ENCODE peak calls at places on chromosomes 5 and 9, in seven cellular contexts. P is A549; J is PC-9; T is HTR-8/SVneo; A is effector memory CD4-positive, alpha-beta T cell; S is T-cell; B is GM23248. D is an unnamed sample.

GRCh38 chr9:37167456-37167855 is 47.1 kb downstream of the ZCCHC7 start:
- DNase-seq in P (no peak), J (no peak), T (no peak), A (no peak), S (no peak), B (peak), D (no peak)

GRCh38 chr5:75612211-75612579 is 942 bp downstream of the ANKDD1B start:
- DNase-seq in P (no peak), J (no peak), T (no peak), A (no peak), S (no peak), B (no peak), D (no peak)

GRCh38 chr5:87113848-87114247 is 153.8 kb upstream of the RASA1 start:
- DNase-seq in P (no peak), J (no peak), T (peak), A (no peak), S (no peak), B (peak), D (peak)

GRCh38 chr5:122493091-122493775 is 181.2 kb downstream of the SNCAIP start:
- DNase-seq in P (no peak), J (no peak), T (no peak), A (no peak), S (no peak), B (no peak), D (no peak)

GRCh38 chr9:134235366-134235765 is 71.0 kb upstream of the RNU6ATAC start:
- DNase-seq in P (no peak), J (no peak), T (no peak), A (no peak), S (no peak), B (peak), D (no peak)

GRCh38 chr5:152125806-152126205 is 201.2 kb upstream of the GLRA1 start:
- DNase-seq in P (no peak), J (no peak), T (no peak), A (no peak), S (no peak), B (no peak), D (no peak)

GRCh38 chr9:36924071-36924470 is 110.0 kb downstream of the PAX5 start:
- DNase-seq in P (peak), J (peak), T (peak), A (no peak), S (no peak), B (peak), D (peak)

GRCh38 chr5:77844408-77845272 is 68.5 kb upstream of the TBCA start:
- DNase-seq in P (no peak), J (no peak), T (no peak), A (no peak), S (no peak), B (peak), D (no peak)

GRCh38 chr9:17349816-17350215 is 215.0 kb downstream of the CNTLN start:
- DNase-seq in P (no peak), J (no peak), T (no peak), A (no peak), S (no peak), B (peak), D (no peak)

GRCh38 chr5:57896596-57896995 is 414.0 kb upstream of the ACTBL2 start:
- DNase-seq in P (no peak), J (no peak), T (no peak), A (no peak), S (no peak), B (peak), D (no peak)

GRCh38 chr5:142770650-142771609 is 753 bp downstream of the ARHGAP26 start:
- DNase-seq in P (peak), J (peak), T (peak), A (peak), S (peak), B (peak), D (peak)

GRCh38 chr9:126326228-126327015 is at the start of gene MVB12B:
- DNase-seq in P (peak), J (no peak), T (peak), A (peak), S (peak), B (peak), D (no peak)

GRCh38 chr9:72786948-72787347 is 165.9 kb downstream of the ALDH1A1 start:
- DNase-seq in P (no peak), J (no peak), T (no peak), A (no peak), S (no peak), B (no peak), D (no peak)

GRCh38 chr5:173753307-173754168 is 134.6 kb upstream of the CPEB4 start:
- DNase-seq in P (no peak), J (no peak), T (peak), A (no peak), S (no peak), B (no peak), D (no peak)

GRCh38 chr5:41392016-41392415 is 118.4 kb downstream of the PLCXD3 start:
- DNase-seq in P (no peak), J (peak), T (no peak), A (no peak), S (no peak), B (no peak), D (no peak)

GRCh38 chr5:175617447-175617846 is 40.4 kb upstream of the HRH2 start:
- DNase-seq in P (no peak), J (no peak), T (no peak), A (no peak), S (no peak), B (no peak), D (no peak)

GRCh38 chr9:21708225-21708624 is 94.2 kb upstream of the MTAP start:
- DNase-seq in P (no peak), J (no peak), T (no peak), A (no peak), S (no peak), B (peak), D (no peak)

GRCh38 chr5:71783891-71784290 is 64.8 kb downstream of the CARTPT start:
- DNase-seq in P (no peak), J (no peak), T (no peak), A (no peak), S (no peak), B (no peak), D (no peak)

GRCh38 chr9:113536483-113537226 is 73.1 kb downstream of the RGS3 start:
- DNase-seq in P (no peak), J (no peak), T (no peak), A (no peak), S (no peak), B (no peak), D (no peak)

GRCh38 chr9:133823189-133824105 is 85.3 kb upstream of the SARDH start:
- DNase-seq in P (no peak), J (no peak), T (no peak), A (no peak), S (no peak), B (no peak), D (no peak)

GRCh38 chr9:134060546-134060945 is 7.3 kb downstream of the BRD3 start:
- DNase-seq in P (no peak), J (no peak), T (no peak), A (no peak), S (no peak), B (no peak), D (no peak)

GRCh38 chr5:2378976-2379375 is 372.5 kb downstream of the IRX2 start:
- DNase-seq in P (no peak), J (no peak), T (no peak), A (no peak), S (no peak), B (no peak), D (peak)

GRCh38 chr5:154038241-154038603 is 488 bp downstream of the FAM114A2 start:
- DNase-seq in P (peak), J (no peak), T (no peak), A (peak), S (peak), B (peak), D (no peak)

GRCh38 chr9:126985870-126986498 is 71.4 kb downstream of the RALGPS1 start:
- DNase-seq in P (peak), J (peak), T (peak), A (peak), S (peak), B (peak), D (peak)

GRCh38 chr5:164687391-164687790 is 1182.0 kb downstream of the MAT2B start:
- DNase-seq in P (no peak), J (no peak), T (no peak), A (no peak), S (no peak), B (no peak), D (no peak)

GRCh38 chr9:33800886-33801285 is 5.5 kb downstream of the PRSS3 start:
- DNase-seq in P (no peak), J (no peak), T (no peak), A (no peak), S (no peak), B (no peak), D (no peak)

GRCh38 chr9:33123632-33124031 is 43.5 kb downstream of the B4GALT1 start:
- DNase-seq in P (no peak), J (no peak), T (no peak), A (no peak), S (no peak), B (no peak), D (no peak)

GRCh38 chr9:70409800-70410199 is 4.7 kb downstream of the KLF9 start:
- DNase-seq in P (no peak), J (no peak), T (no peak), A (no peak), S (no peak), B (no peak), D (no peak)

GRCh38 chr5:171907731-171908343 is 98.6 kb downstream of the FBXW11 start:
- DNase-seq in P (peak), J (peak), T (peak), A (peak), S (peak), B (peak), D (peak)

GRCh38 chr5:178569485-178569884 is 20.7 kb downstream of the COL23A1 start:
- DNase-seq in P (no peak), J (no peak), T (no peak), A (no peak), S (no peak), B (no peak), D (no peak)

GRCh38 chr9:109653470-109653869 is 126.5 kb upstream of the PALM2AKAP2 start:
- DNase-seq in P (no peak), J (no peak), T (no peak), A (no peak), S (no peak), B (peak), D (no peak)

GRCh38 chr9:6552738-6553121 is 92.8 kb downstream of the GLDC start:
- DNase-seq in P (no peak), J (no peak), T (no peak), A (no peak), S (no peak), B (peak), D (peak)

GRCh38 chr5:157189223-157189622 is 8.6 kb downstream of the ITK start:
- DNase-seq in P (no peak), J (no peak), T (no peak), A (no peak), S (no peak), B (no peak), D (no peak)

GRCh38 chr9:77748214-77748772 is 100.2 kb upstream of the GNA14 start:
- DNase-seq in P (no peak), J (no peak), T (no peak), A (no peak), S (no peak), B (no peak), D (no peak)

GRCh38 chr5:126338516-126339153 is 84.6 kb upstream of the GRAMD2B start:
- DNase-seq in P (no peak), J (no peak), T (no peak), A (no peak), S (no peak), B (no peak), D (no peak)

D was measured in SJSA1.